ENCODE peak calls at places on chromosomes 13 and 19, in five cellular contexts. M, H, Y, G and I are unnamed samples.

GRCh38 chr19:14004619-14005380 is 1.3 kb downstream of the RFX1 start:
- DNase-seq in G (peak; percentile 84), M (peak; percentile 78), H (peak; percentile 51), Y (no peak), I (no peak)

GRCh38 chr13:79782541-79783216 is 301.7 kb downstream of the NDFIP2 start:
- DNase-seq in G (no peak), H (no peak), M (no peak), Y (no peak), I (no peak)

GRCh38 chr13:40271511-40271910 is 394.9 kb downstream of the FOXO1 start:
- DNase-seq in H (peak; percentile 21), Y (no peak), M (peak; percentile 28), G (no peak), I (no peak)

GRCh38 chr13:42354246-42355117 is 82.5 kb downstream of the AKAP11 start:
- DNase-seq in G (no peak), M (no peak), H (peak; percentile 35), Y (no peak), I (no peak)

GRCh38 chr19:11570039-11570462 is 7.4 kb downstream of the ACP5 start:
- DNase-seq in H (no peak), G (no peak), Y (no peak), M (no peak), I (no peak)

GRCh38 chr19:9793051-9793591 is 24.6 kb upstream of the ZNF846 start:
- DNase-seq in M (peak; percentile 22), Y (no peak), G (peak; percentile 66), H (peak; percentile 61), I (no peak)

GRCh38 chr19:19321143-19321577 is 531 bp downstream of the MAU2 start:
- DNase-seq in M (no peak), H (no peak), Y (no peak), G (no peak), I (no peak)

GRCh38 chr19:13906910-13907309 is 909 bp downstream of the CC2D1A start:
- DNase-seq in M (no peak), G (no peak), H (no peak), Y (no peak), I (no peak)

GRCh38 chr19:12754465-12755196 is 3.0 kb downstream of the BEST2 start:
- DNase-seq in M (no peak), G (no peak), H (no peak), Y (no peak), I (no peak)

GRCh38 chr19:42352216-42352892 is 26.9 kb downstream of the MEGF8 start:
- DNase-seq in M (no peak), Y (no peak), H (no peak), G (no peak), I (no peak)

GRCh38 chr13:109130093-109130835 is 500.9 kb downstream of the MYO16 start:
- DNase-seq in Y (no peak), H (no peak), M (no peak), G (no peak), I (no peak)

GRCh38 chr13:66424417-66424816 is 805.7 kb downstream of the PCDH9 start:
- DNase-seq in M (no peak), G (no peak), H (no peak), Y (peak; percentile 18), I (no peak)

GRCh38 chr13:51623473-51623872 is 39.2 kb downstream of the WDFY2 start:
- DNase-seq in Y (peak; percentile 24), H (no peak), G (no peak), M (no peak), I (no peak)

GRCh38 chr19:5536337-5536894 is 31.3 kb downstream of the TINCR start:
- DNase-seq in G (no peak), H (no peak), Y (peak; percentile 1), M (no peak), I (peak; percentile 63)

GRCh38 chr19:14073925-14074838 is 1.6 kb downstream of the MISP3 start:
- DNase-seq in M (no peak), Y (no peak), H (no peak), G (no peak), I (peak; percentile 39)

GRCh38 chr13:91153372-91153771 is 194.1 kb upstream of the MIR17HG start:
- DNase-seq in G (no peak), H (no peak), Y (peak; percentile 57), M (no peak), I (no peak)

GRCh38 chr19:36120984-36121358 is 5.7 kb downstream of the TBCB start:
- DNase-seq in M (no peak), Y (no peak), G (no peak), H (no peak), I (no peak)

GRCh38 chr19:35295792-35296462 is 4.0 kb downstream of the MAG start:
- DNase-seq in G (no peak), H (peak; percentile 69), Y (no peak), M (no peak), I (no peak)

GRCh38 chr13:30408319-30409101 is 13.8 kb upstream of the UBE2L5 start:
- DNase-seq in Y (no peak), G (peak; percentile 95), M (peak; percentile 95), H (peak; percentile 91), I (peak; percentile 75)

GRCh38 chr13:73368608-73369007 is 309.8 kb downstream of the KLF5 start:
- DNase-seq in Y (no peak), M (no peak), G (no peak), H (no peak), I (peak; percentile 96)

GRCh38 chr19:49845433-49845832 is 5.5 kb upstream of the PTOV1 start:
- DNase-seq in H (no peak), Y (no peak), M (no peak), G (no peak), I (no peak)

GRCh38 chr19:688214-688613 is 7.0 kb downstream of the PRSS57 start:
- DNase-seq in Y (no peak), G (no peak), M (no peak), H (no peak), I (no peak)

GRCh38 chr13:26538363-26539317 is 18.8 kb upstream of the WASF3 start:
- DNase-seq in G (peak; percentile 26), Y (no peak), M (no peak), H (no peak), I (no peak)

GRCh38 chr13:105336706-105337582 is 1198.5 kb downstream of the EFNB2 start:
- DNase-seq in Y (no peak), H (no peak), M (no peak), G (no peak), I (no peak)

GRCh38 chr19:2569596-2570465 is 93.9 kb downstream of the GADD45B start:
- DNase-seq in H (no peak), M (peak; percentile 20), G (no peak), Y (no peak), I (no peak)

GRCh38 chr19:3057275-3057714 is 5.0 kb downstream of the TLE5 start:
- DNase-seq in G (peak; percentile 87), Y (no peak), M (peak; percentile 88), H (no peak), I (peak; percentile 45)

DNA sequence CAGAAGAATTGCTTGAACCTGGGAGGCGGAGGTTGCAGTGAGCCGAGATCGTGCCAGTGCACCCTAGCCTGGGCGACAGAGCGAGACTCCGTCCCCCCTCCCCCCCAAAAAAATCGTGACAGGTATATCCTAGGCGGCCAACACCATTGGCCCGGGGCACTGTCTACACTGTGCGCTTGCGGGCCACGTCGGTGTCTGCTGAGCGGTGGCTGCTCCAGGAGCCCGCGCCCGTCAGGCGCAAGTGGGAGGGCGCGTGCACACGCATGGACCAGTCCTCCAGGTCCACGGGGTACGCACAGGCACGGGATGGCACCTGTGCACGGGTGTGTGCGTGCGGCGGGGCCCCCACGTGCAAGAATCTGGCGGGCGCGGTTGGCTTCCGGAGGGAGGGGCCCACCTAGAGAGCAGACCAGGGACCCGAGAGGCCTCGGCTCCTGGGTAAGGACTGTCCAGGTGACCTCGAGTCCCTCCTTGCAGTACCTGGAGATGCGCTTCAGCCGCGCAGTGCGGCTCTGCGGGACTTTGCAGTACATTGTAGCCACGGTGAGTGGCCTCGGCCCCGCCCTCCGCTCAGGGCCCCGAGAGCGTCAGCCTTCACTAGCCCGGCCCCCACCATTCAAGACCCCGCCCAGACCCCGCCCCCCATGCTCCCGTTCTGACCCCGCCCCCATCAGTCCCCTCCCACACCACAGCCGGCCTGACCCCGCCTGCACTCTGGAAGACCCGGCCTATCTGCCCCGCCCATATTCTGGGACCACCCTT is 2.1 kb downstream of the SLC5A5 start:
- DNase-seq in G (no peak), H (peak; percentile 79), Y (no peak), M (no peak), I (peak; percentile 42)
- H3K27me3 ChIP-seq in G (no peaks in the 10 kb centered on the region), H (peaks cover 33% of the 10 kb centered on the region), Y (peaks cover 28% of the 10 kb centered on the region), M (peaks cover 68% of the 10 kb centered on the region), I (peaks cover 4% of the 10 kb centered on the region)

DNA sequence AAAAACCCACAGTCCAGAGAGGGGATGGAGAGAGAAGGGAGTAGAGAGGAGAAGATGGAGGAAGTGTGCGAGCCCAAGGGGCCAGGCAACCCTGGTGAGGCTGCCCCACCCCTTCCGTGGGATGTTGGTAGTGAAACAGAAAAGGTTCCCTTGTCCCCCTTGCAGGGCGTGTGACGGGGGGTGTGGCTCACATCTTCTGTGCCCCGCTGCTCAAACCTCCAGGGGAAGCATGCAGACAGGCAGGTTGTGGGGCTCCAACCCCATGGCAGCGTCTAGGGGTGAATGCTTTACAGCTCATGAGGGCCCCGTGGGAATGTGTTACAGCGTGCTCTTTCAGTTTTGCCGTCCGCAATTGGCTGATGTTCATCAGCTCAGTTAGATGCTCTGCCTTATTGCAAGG is 14.7 kb upstream of the EVI5L start:
- DNase-seq in M (no peak), G (no peak), H (peak; percentile 39), Y (no peak), I (no peak)
- H3K4me3 ChIP-seq in M (no peak overlapping the region), G (no peak overlapping the region), H (no peak overlapping the region), Y (no peak overlapping the region), I (no peak overlapping the region)

GRCh38 chr19:17952041-17952976 is 14.6 kb upstream of the KCNN1 start:
- DNase-seq in Y (no peak), H (no peak), M (no peak), G (no peak), I (no peak)
- H3K27me3 ChIP-seq in Y (peaks cover 40% of the 10 kb centered on the region), H (peaks cover 40% of the 10 kb centered on the region), M (peaks cover 78% of the 10 kb centered on the region), G (peaks cover 8% of the 10 kb centered on the region), I (peaks cover 77% of the 10 kb centered on the region)

GRCh38 chr13:50069255-50069654 is 54.0 kb downstream of the KCNRG start:
- DNase-seq in G (no peak), H (no peak), M (no peak), Y (no peak), I (no peak)
- H3K4me3 ChIP-seq in G (no peak overlapping the region), H (no peak overlapping the region), M (no peak overlapping the region), Y (no peak overlapping the region), I (no peak overlapping the region)